ENCODE peak calls at places on chromosomes 11 and 22, in ten cellular contexts. L is heart left ventricle, I is H9, J is fibroblast of the aortic adventitia, K is nephron progenitor cell, U is BE2C, B is GM06990, Z is brain microvascular endothelial cell, R is osteoblast, G is HFF-Myc. E is an unnamed sample.

GRCh38 chr11:116170526-116171120 is 602.2 kb downstream of the BUD13 start:
- DNase-seq in L (no peak), I (peak), J (no peak), K (no peak), U (peak), B (no peak), Z (no peak), R (no peak), G (no peak), E (no peak)

GRCh38 chr22:44046485-44047141 is 22.5 kb downstream of the PARVB start:
- DNase-seq in L (peak), I (no peak), J (no peak), K (no peak), U (no peak), B (no peak), Z (no peak), R (peak), G (no peak), E (no peak)

GRCh38 chr11:67056640-67057409 is at the start of gene RHOD:
- DNase-seq in L (peak), I (peak), J (no peak), K (peak), U (no peak), B (no peak), Z (no peak), R (peak), G (no peak), E (peak)

GRCh38 chr11:129281471-129282268 is 89.5 kb upstream of the ARHGAP32 start:
- DNase-seq in L (no peak), I (no peak), J (no peak), K (no peak), U (no peak), B (no peak), Z (no peak), R (no peak), G (no peak), E (no peak)

GRCh38 chr11:115965754-115966504 is 461.7 kb upstream of the CADM1 start:
- DNase-seq in L (no peak), I (no peak), J (no peak), K (no peak), U (peak), B (no peak), Z (no peak), R (no peak), G (no peak), E (no peak)

GRCh38 chr11:123588117-123588815 is 66.2 kb downstream of the SCN3B start:
- DNase-seq in L (no peak), I (no peak), J (no peak), K (no peak), U (no peak), B (no peak), Z (no peak), R (no peak), G (no peak), E (no peak)

GRCh38 chr11:109040303-109040702 is 375.4 kb downstream of the DDX10 start:
- DNase-seq in L (no peak), I (peak), J (no peak), K (no peak), U (peak), B (no peak), Z (no peak), R (no peak), G (no peak), E (no peak)

GRCh38 chr22:38981005-38981658 is 1.0 kb upstream of the APOBEC3B start:
- DNase-seq in L (no peak), I (peak), J (peak), K (peak), U (peak), B (peak), Z (no peak), R (peak), G (no peak), E (no peak)

GRCh38 chr11:117535201-117535869 is 207.7 kb downstream of the CEP164 start:
- DNase-seq in L (no peak), I (no peak), J (no peak), K (no peak), U (peak), B (no peak), Z (no peak), R (peak), G (no peak), E (no peak)

GRCh38 chr22:32877196-32877595 is 75.7 kb downstream of the TIMP3 start:
- DNase-seq in L (no peak), I (no peak), J (no peak), K (no peak), U (no peak), B (no peak), Z (no peak), R (no peak), G (no peak), E (no peak)

GRCh38 chr22:41801147-41801819 is 804 bp downstream of the CCDC134 start:
- DNase-seq in L (no peak), I (no peak), J (no peak), K (no peak), U (no peak), B (no peak), Z (no peak), R (peak), G (no peak), E (no peak)

GRCh38 chr11:125451400-125452124 is 44.5 kb downstream of the FEZ1 start:
- DNase-seq in L (peak), I (peak), J (peak), K (peak), U (peak), B (no peak), Z (peak), R (no peak), G (no peak), E (peak)

GRCh38 chr22:42855211-42855610 is 1.9 kb downstream of the ARFGAP3 start:
- DNase-seq in L (no peak), I (no peak), J (peak), K (no peak), U (no peak), B (no peak), Z (no peak), R (no peak), G (no peak), E (peak)

GRCh38 chr11:116109228-116109627 is 605.0 kb upstream of the CADM1 start:
- DNase-seq in L (no peak), I (peak), J (no peak), K (no peak), U (peak), B (no peak), Z (peak), R (no peak), G (no peak), E (peak)

GRCh38 chr22:17699696-17700330 is 61.3 kb downstream of the BCL2L13 start:
- DNase-seq in L (no peak), I (no peak), J (no peak), K (no peak), U (no peak), B (no peak), Z (no peak), R (no peak), G (no peak), E (no peak)

GRCh38 chr11:123678246-123678645 is 23.8 kb upstream of the SCN3B start:
- DNase-seq in L (no peak), I (no peak), J (no peak), K (no peak), U (no peak), B (no peak), Z (no peak), R (no peak), G (no peak), E (no peak)

GRCh38 chr22:24230911-24231656 is 13.8 kb downstream of the GGT5 start:
- DNase-seq in L (no peak), I (peak), J (no peak), K (peak), U (no peak), B (no peak), Z (no peak), R (peak), G (no peak), E (no peak)

GRCh38 chr11:68956142-68956541 is 24.6 kb downstream of the MRGPRD start:
- DNase-seq in L (no peak), I (peak), J (no peak), K (peak), U (no peak), B (peak), Z (no peak), R (peak), G (no peak), E (no peak)

GRCh38 chr11:6876914-6877313 is 489 bp downstream of the OR10A4 start:
- DNase-seq in L (no peak), I (no peak), J (no peak), K (no peak), U (no peak), B (peak), Z (no peak), R (no peak), G (no peak), E (no peak)

DNA sequence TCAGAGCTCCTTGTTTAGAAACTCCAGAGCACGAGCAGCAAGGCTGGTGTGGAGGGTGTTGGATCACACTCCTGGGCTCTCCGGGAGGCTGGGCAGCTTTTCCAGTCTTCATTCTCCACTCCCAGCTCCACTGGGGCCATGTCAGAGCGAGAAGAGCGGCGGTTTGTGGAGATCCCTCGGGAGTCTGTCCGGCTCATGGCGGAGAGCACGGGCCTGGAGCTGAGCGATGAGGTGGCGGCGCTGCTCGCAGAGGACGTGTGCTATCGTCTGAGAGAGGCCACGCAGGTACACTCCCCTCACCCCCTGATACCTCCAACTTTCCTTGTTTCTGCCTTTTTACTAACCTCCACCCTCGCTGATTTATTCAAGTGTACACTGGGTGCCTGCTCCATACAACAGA is 4.5 kb downstream of the TAF6L start:
- DNase-seq in L (no peak), I (no peak), J (no peak), K (no peak), U (no peak), B (no peak), Z (no peak), R (no peak), G (no peak), E (no peak)
- TF ChIP-seq CTCF in L (no peak), I (no peak), J (no peak), K (no peak), U (no peak), B (no peak), Z (no peak), R (no peak), G (no peak), E (no peak)

GRCh38 chr22:37499789-37500188 is 13.6 kb upstream of the MFNG start:
- DNase-seq in L (no peak), I (no peak), J (no peak), K (no peak), U (peak), B (no peak), Z (no peak), R (no peak), G (no peak), E (no peak)

GRCh38 chr22:37499006-37499707 is 13.0 kb upstream of the MFNG start:
- DNase-seq in L (no peak), I (no peak), J (no peak), K (no peak), U (no peak), B (no peak), Z (no peak), R (no peak), G (no peak), E (peak)

GRCh38 chr22:37500745-37501144 is 14.6 kb upstream of the MFNG start:
- DNase-seq in L (no peak), I (no peak), J (no peak), K (no peak), U (no peak), B (no peak), Z (no peak), R (no peak), G (no peak), E (no peak)

GRCh38 chr22:37496651-37497599 is 10.7 kb upstream of the MFNG start:
- DNase-seq in L (no peak), I (peak), J (peak), K (no peak), U (no peak), B (no peak), Z (peak), R (peak), G (peak), E (peak)

DNA sequence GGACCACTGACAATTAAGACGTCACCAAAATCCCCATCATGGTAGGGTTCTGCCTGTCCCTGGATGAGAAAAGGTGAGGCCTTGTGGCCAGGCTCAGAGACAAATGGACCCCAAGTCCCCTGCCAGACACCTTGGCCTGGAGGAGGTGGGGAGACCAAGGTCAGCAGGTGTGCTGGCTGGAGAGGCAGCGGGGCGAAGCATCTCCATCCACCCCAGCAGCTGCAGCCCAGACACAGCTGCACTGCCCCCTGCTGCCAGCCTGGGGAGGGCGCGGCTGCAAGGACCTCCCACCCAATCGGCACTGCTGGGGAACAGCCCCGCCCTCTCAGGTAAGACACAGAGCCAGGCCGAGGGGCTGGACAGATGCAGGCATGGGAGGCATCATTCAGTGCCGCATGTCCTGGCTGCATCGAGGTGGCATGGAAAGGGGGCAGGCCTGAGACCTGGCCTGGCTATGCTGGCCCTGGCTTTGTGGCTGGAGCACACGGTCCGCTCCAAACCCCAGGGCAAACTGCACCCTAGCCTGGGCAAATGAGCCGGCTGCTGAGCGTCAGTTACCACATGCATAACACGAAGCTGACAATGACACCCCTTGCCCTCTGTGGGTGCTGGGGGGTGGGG is 12.2 kb upstream of the MFNG start:
- DNase-seq in L (no peak), I (peak), J (no peak), K (peak), U (peak), B (peak), Z (no peak), R (no peak), G (no peak), E (peak)
- TF ChIP-seq CTCF in L (peak), I (peak), J (no peak), K (peak), U (peak), B (peak), Z (peak), R (peak), G (peak), E (peak)

GRCh38 chr22:46196268-46196667 is 45.9 kb downstream of the PPARA start:
- DNase-seq in L (peak), I (no peak), J (no peak), K (no peak), U (no peak), B (no peak), Z (no peak), R (no peak), G (no peak), E (no peak)

GRCh38 chr22:46203590-46203980 is 46.5 kb downstream of the CDPF1 start:
- DNase-seq in L (no peak), I (no peak), J (no peak), K (no peak), U (no peak), B (no peak), Z (no peak), R (no peak), G (no peak), E (no peak)

GRCh38 chr22:46202897-46203589 is 47.0 kb downstream of the CDPF1 start:
- DNase-seq in L (no peak), I (no peak), J (no peak), K (no peak), U (no peak), B (no peak), Z (no peak), R (no peak), G (no peak), E (no peak)

GRCh38 chr22:46198274-46198673 is 47.9 kb downstream of the PPARA start:
- DNase-seq in L (no peak), I (no peak), J (no peak), K (no peak), U (no peak), B (no peak), Z (no peak), R (no peak), G (no peak), E (no peak)

GRCh38 chr22:46201059-46201757 is 48.9 kb downstream of the CDPF1 start:
- DNase-seq in L (no peak), I (peak), J (no peak), K (no peak), U (no peak), B (no peak), Z (no peak), R (no peak), G (no peak), E (no peak)
- TF ChIP-seq CTCF in L (no peak), I (no peak), J (no peak), K (no peak), U (no peak), B (no peak), Z (no peak), R (no peak), G (no peak), E (no peak)

DNA sequence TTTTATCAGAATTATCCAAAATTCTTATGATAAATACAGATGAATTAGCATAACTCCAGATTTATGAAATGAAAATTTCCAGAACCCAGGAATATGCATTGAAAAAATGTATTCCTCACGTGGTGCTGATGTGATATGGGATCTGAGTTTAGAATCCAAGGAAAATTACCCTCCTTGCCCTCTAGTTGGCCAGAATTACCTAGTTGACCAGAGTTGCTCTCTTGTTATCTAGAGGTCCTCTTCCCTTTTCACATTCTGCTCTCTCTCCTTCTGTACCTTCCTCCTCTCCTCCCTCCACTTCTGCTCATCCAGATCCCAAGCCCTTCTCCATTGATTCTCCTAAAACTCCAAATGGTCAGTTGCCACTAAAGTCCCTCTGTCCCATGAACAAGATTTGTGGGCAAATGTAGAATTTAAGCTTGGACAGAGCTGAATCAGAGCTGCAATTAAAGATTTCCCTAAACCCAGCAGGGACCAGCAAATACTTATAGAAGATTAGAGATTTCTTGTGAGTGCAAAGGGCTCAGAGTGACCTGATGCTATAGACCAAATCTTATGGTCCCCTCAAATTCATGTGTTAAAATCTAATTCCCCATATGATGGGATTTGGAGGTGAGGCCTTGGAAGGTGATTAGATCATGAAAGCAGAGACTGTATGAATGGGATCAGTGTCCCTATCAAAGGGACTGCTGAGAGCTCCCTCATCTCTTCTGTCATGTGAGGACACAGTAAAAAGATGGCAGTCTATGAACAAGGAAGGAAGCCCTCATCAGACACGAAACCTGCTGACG is 103.2 kb upstream of the IGLL5 start:
- DNase-seq in L (no peak), I (no peak), J (no peak), K (no peak), U (no peak), B (no peak), Z (no peak), R (no peak), G (no peak), E (no peak)
- TF ChIP-seq CTCF in L (no peak), I (peak), J (no peak), K (no peak), U (no peak), B (no peak), Z (no peak), R (no peak), G (no peak), E (no peak)

E was measured in choroid plexus epithelial cell.